ENCODE peak calls at places on chromosomes 12 and 14, in seven cellular contexts. B is fibroblast of lung, Z is erythroblast, L is vagina, E is neural progenitor cell, N is T-cell, Y is NCI-H226. X is an unnamed sample.

GRCh38 chr12:116222358-116222757 is 55.1 kb downstream of the MED13L start:
- DNase-seq in B (peak), L (no peak), E (no peak), Z (peak), N (no peak), Y (peak), X (peak)

GRCh38 chr14:54331516-54331915 is 65.3 kb upstream of the CDKN3 start:
- DNase-seq in Y (no peak), B (no peak), E (no peak), Z (no peak), N (no peak), L (no peak), X (no peak)

GRCh38 chr14:72500234-72500838 is 393.6 kb downstream of the DPF3 start:
- DNase-seq in N (no peak), L (no peak), B (no peak), Z (no peak), E (no peak), Y (no peak), X (no peak)

GRCh38 chr12:75635606-75636444 is 124.4 kb upstream of the KRR1 start:
- DNase-seq in Z (no peak), L (no peak), B (peak), N (no peak), Y (peak), E (no peak), X (no peak)

GRCh38 chr14:78254911-78255431 is 84.8 kb downstream of the NRXN3 start:
- DNase-seq in L (no peak), Y (peak), B (no peak), N (no peak), E (no peak), Z (no peak), X (peak)

GRCh38 chr12:132622437-132623071 is 4.0 kb downstream of the P2RX2 start:
- DNase-seq in B (peak), Y (peak), L (no peak), N (no peak), Z (no peak), E (no peak), X (no peak)

GRCh38 chr14:100304825-100305445 is 1.3 kb downstream of the SLC25A29 start:
- DNase-seq in Y (peak), Z (peak), L (no peak), N (no peak), E (peak), B (no peak), X (peak)

GRCh38 chr12:71415336-71416231 is 24.0 kb upstream of the LGR5 start:
- DNase-seq in Y (peak), E (peak), N (no peak), Z (peak), B (peak), L (no peak), X (peak)

GRCh38 chr14:80638620-80639215 is 302.8 kb downstream of the CEP128 start:
- DNase-seq in Y (peak), L (no peak), E (no peak), N (no peak), Z (no peak), B (peak), X (peak)

GRCh38 chr12:111745201-111745600 is 21.5 kb upstream of the ALDH2 start:
- DNase-seq in N (no peak), Z (peak), B (no peak), Y (no peak), E (no peak), L (no peak), X (no peak)

GRCh38 chr14:58662028-58662427 is 24.3 kb downstream of the DACT1 start:
- DNase-seq in E (no peak), Z (no peak), B (no peak), Y (no peak), L (no peak), N (no peak), X (peak)

GRCh38 chr14:91385227-91385626 is 32.4 kb downstream of the CCDC88C start:
- DNase-seq in E (no peak), L (no peak), N (no peak), Y (no peak), Z (no peak), B (no peak), X (no peak)

GRCh38 chr12:94026566-94026965 is 121.8 kb upstream of the PLXNC1 start:
- DNase-seq in Z (no peak), N (no peak), E (no peak), B (peak), L (no peak), Y (no peak), X (no peak)

GRCh38 chr14:20417250-20418186 is 4.2 kb upstream of the TEP1 start:
- DNase-seq in Z (no peak), N (no peak), E (no peak), Y (no peak), B (no peak), L (no peak), X (no peak)

GRCh38 chr12:65609359-65609771 is 214.9 kb upstream of the HMGA2 start:
- DNase-seq in Z (no peak), L (no peak), E (no peak), Y (peak), B (peak), N (no peak), X (no peak)

GRCh38 chr12:20493924-20494323 is 125.6 kb downstream of the PDE3A start:
- DNase-seq in B (peak), E (no peak), N (no peak), Z (no peak), Y (no peak), L (no peak), X (no peak)

GRCh38 chr14:28101992-28102391 is 664.6 kb upstream of the FOXG1 start:
- DNase-seq in Z (no peak), Y (no peak), B (no peak), L (no peak), E (no peak), N (no peak), X (peak)

GRCh38 chr12:52814710-52815155 is 817 bp upstream of the KRT4 start:
- DNase-seq in Z (no peak), B (no peak), L (no peak), N (no peak), E (no peak), Y (no peak), X (no peak)

GRCh38 chr14:98503086-98503815 is 768.7 kb downstream of the BCL11B start:
- DNase-seq in Z (no peak), L (no peak), E (no peak), N (no peak), Y (no peak), B (no peak), X (no peak)

GRCh38 chr12:121524196-121524930 is 56.5 kb downstream of the KDM2B start:
- DNase-seq in Z (no peak), E (peak), N (no peak), L (no peak), Y (no peak), B (no peak), X (no peak)

GRCh38 chr12:89622115-89622514 is 86.5 kb downstream of the ATP2B1 start:
- DNase-seq in E (no peak), N (no peak), Z (no peak), L (no peak), Y (peak), B (peak), X (no peak)

GRCh38 chr12:2282321-2282720 is 229.5 kb downstream of the CACNA1C start:
- DNase-seq in E (peak), Y (no peak), B (peak), L (no peak), N (no peak), Z (no peak), X (peak)

GRCh38 chr14:70698288-70698687 is 56.6 kb downstream of the TTC9 start:
- DNase-seq in B (no peak), Z (peak), E (no peak), Y (peak), N (no peak), L (no peak), X (peak)

GRCh38 chr14:102991376-102991775 is 66.0 kb downstream of the CDC42BPB start:
- DNase-seq in N (no peak), Z (no peak), E (no peak), L (no peak), Y (no peak), B (no peak), X (no peak)

GRCh38 chr14:50846171-50846880 is 15.4 kb upstream of the NIN start:
- DNase-seq in B (no peak), N (no peak), Y (peak), L (no peak), E (no peak), Z (no peak), X (peak)

GRCh38 chr14:97888331-97888730 is 1091.1 kb downstream of the VRK1 start:
- DNase-seq in E (no peak), L (peak), Z (no peak), N (no peak), Y (no peak), B (no peak), X (no peak)

GRCh38 chr14:22471545-22472121 is 117.4 kb downstream of the DAD1 start:
- DNase-seq in N (no peak), Y (peak), E (peak), B (peak), Z (peak), L (no peak), X (peak)

GRCh38 chr12:24599737-24600136 is 349.2 kb downstream of the BCAT1 start:
- DNase-seq in E (no peak), N (no peak), Y (no peak), Z (no peak), L (no peak), B (no peak), X (no peak)

GRCh38 chr12:94954029-94954685 is 49.3 kb downstream of the NDUFA12 start:
- DNase-seq in N (no peak), Z (peak), E (no peak), L (no peak), Y (peak), B (peak), X (peak)

GRCh38 chr12:121132601-121133481 is at the start of gene P2RX7:
- DNase-seq in B (peak), Z (peak), L (no peak), E (peak), N (peak), Y (peak), X (peak)

GRCh38 chr14:101357038-101357437 is 204.3 kb upstream of the DIO3 start:
- DNase-seq in N (no peak), E (no peak), Y (no peak), Z (no peak), B (no peak), L (no peak), X (no peak)

GRCh38 chr14:61860294-61860918 is 98.2 kb downstream of the SNAPC1 start:
- DNase-seq in N (peak), B (peak), L (no peak), Z (peak), Y (peak), E (peak), X (peak)

GRCh38 chr14:75126121-75126544 is 715 bp downstream of the NEK9 start:
- DNase-seq in N (no peak), L (no peak), B (peak), E (no peak), Z (no peak), Y (no peak), X (no peak)

GRCh38 chr12:119016715-119017114 is 35.4 kb downstream of the SRRM4 start:
- DNase-seq in Z (no peak), Y (no peak), L (no peak), B (no peak), N (no peak), E (no peak), X (no peak)

GRCh38 chr14:80560800-80561199 is 349.5 kb upstream of the DIO2 start:
- DNase-seq in L (no peak), N (no peak), B (no peak), E (no peak), Z (no peak), Y (no peak), X (no peak)

GRCh38 chr12:109741970-109742372 is 28.3 kb downstream of the FAM222A start:
- DNase-seq in B (no peak), E (no peak), Y (no peak), Z (no peak), N (no peak), L (no peak), X (no peak)

GRCh38 chr14:93520053-93520607 is 89.4 kb downstream of the UNC79 start:
- DNase-seq in L (no peak), N (no peak), E (no peak), B (no peak), Y (no peak), Z (peak), X (no peak)

GRCh38 chr12:57764662-57765002 is 2.2 kb downstream of the CYP27B1 start:
- DNase-seq in N (no peak), B (no peak), L (no peak), Z (no peak), E (no peak), Y (no peak), X (no peak)

GRCh38 chr12:90909069-90909676 is 45.8 kb downstream of the CCER1 start:
- DNase-seq in L (no peak), N (no peak), Y (peak), Z (peak), E (peak), B (peak), X (peak)

GRCh38 chr12:7161811-7162210 is 27.7 kb upstream of the PEX5 start:
- DNase-seq in L (no peak), Y (no peak), B (peak), Z (no peak), E (no peak), N (no peak), X (no peak)

X was measured in cardiac muscle cell.